ENCODE peak calls at places on chromosomes 2 and 18, in eight cellular contexts. One of them, this sample, is unnamed.

GRCh38 chr2:12493031-12493513 is 223.7 kb upstream of the TRIB2 start:
- DNase-seq in CD8-positive, alpha-beta memory T cell: no peak
- DNase-seq in fibroblast of lung: peak; percentile 65
- DNase-seq in astrocyte: peak; percentile 93
- DNase-seq in colonic mucosa: no peak
- DNase-seq in adipocyte: peak; percentile 38
- DNase-seq in heart right ventricle: peak; percentile 44
- DNase-seq in lung: peak; percentile 38
- DNase-seq in this sample: no peak

GRCh38 chr2:102304711-102305591 is 6.4 kb upstream of the IL1RL1 start:
- DNase-seq in CD8-positive, alpha-beta memory T cell: no peak
- DNase-seq in fibroblast of lung: no peak
- DNase-seq in astrocyte: no peak
- DNase-seq in colonic mucosa: no peak
- DNase-seq in adipocyte: no peak
- DNase-seq in heart right ventricle: no peak
- DNase-seq in lung: no peak
- DNase-seq in this sample: no peak

GRCh38 chr2:195863564-195863963 is 205.1 kb downstream of the DNAH7 start:
- DNase-seq in CD8-positive, alpha-beta memory T cell: no peak
- DNase-seq in fibroblast of lung: no peak
- DNase-seq in astrocyte: no peak
- DNase-seq in colonic mucosa: no peak
- DNase-seq in adipocyte: no peak
- DNase-seq in heart right ventricle: no peak
- DNase-seq in lung: no peak
- DNase-seq in this sample: no peak

GRCh38 chr2:146317959-146318358 is 1526.9 kb upstream of the ACVR2A start:
- DNase-seq in CD8-positive, alpha-beta memory T cell: no peak
- DNase-seq in fibroblast of lung: peak; percentile 85
- DNase-seq in astrocyte: peak; percentile 64
- DNase-seq in colonic mucosa: no peak
- DNase-seq in adipocyte: peak; percentile 72
- DNase-seq in heart right ventricle: no peak
- DNase-seq in lung: no peak
- DNase-seq in this sample: peak; percentile 14

GRCh38 chr18:50396005-50396404 is 21.2 kb downstream of the SKA1 start:
- DNase-seq in CD8-positive, alpha-beta memory T cell: no peak
- DNase-seq in fibroblast of lung: no peak
- DNase-seq in astrocyte: no peak
- DNase-seq in colonic mucosa: no peak
- DNase-seq in adipocyte: no peak
- DNase-seq in heart right ventricle: no peak
- DNase-seq in lung: no peak
- DNase-seq in this sample: no peak

GRCh38 chr2:12106440-12107080 is 360.1 kb downstream of the LPIN1 start:
- DNase-seq in CD8-positive, alpha-beta memory T cell: no peak
- DNase-seq in fibroblast of lung: peak; percentile 99
- DNase-seq in astrocyte: peak; percentile 98
- DNase-seq in colonic mucosa: peak; percentile 29
- DNase-seq in adipocyte: peak; percentile 97
- DNase-seq in heart right ventricle: peak; percentile 78
- DNase-seq in lung: peak; percentile 55
- DNase-seq in this sample: peak; percentile 89

GRCh38 chr2:56784046-56784445 is 600.3 kb downstream of the CCDC85A start:
- DNase-seq in CD8-positive, alpha-beta memory T cell: no peak
- DNase-seq in fibroblast of lung: no peak
- DNase-seq in astrocyte: no peak
- DNase-seq in colonic mucosa: no peak
- DNase-seq in adipocyte: no peak
- DNase-seq in heart right ventricle: no peak
- DNase-seq in lung: no peak
- DNase-seq in this sample: no peak

GRCh38 chr18:35786359-35787042 is 186.0 kb upstream of the RMP24 start:
- DNase-seq in CD8-positive, alpha-beta memory T cell: no peak
- DNase-seq in fibroblast of lung: no peak
- DNase-seq in astrocyte: no peak
- DNase-seq in colonic mucosa: no peak
- DNase-seq in adipocyte: no peak
- DNase-seq in heart right ventricle: no peak
- DNase-seq in lung: no peak
- DNase-seq in this sample: no peak

GRCh38 chr2:46072146-46072820 is 224.9 kb upstream of the EPAS1 start:
- DNase-seq in CD8-positive, alpha-beta memory T cell: no peak
- DNase-seq in fibroblast of lung: peak; percentile 52
- DNase-seq in astrocyte: peak; percentile 68
- DNase-seq in colonic mucosa: no peak
- DNase-seq in adipocyte: peak; percentile 38
- DNase-seq in heart right ventricle: no peak
- DNase-seq in lung: no peak
- DNase-seq in this sample: peak; percentile 53

GRCh38 chr2:2926009-2926857 is 451.4 kb downstream of the EIPR1 start:
- DNase-seq in CD8-positive, alpha-beta memory T cell: no peak
- DNase-seq in fibroblast of lung: no peak
- DNase-seq in astrocyte: no peak
- DNase-seq in colonic mucosa: no peak
- DNase-seq in adipocyte: no peak
- DNase-seq in heart right ventricle: no peak
- DNase-seq in lung: no peak
- DNase-seq in this sample: no peak

GRCh38 chr2:9440058-9440727 is 16.7 kb downstream of the CPSF3 start:
- DNase-seq in CD8-positive, alpha-beta memory T cell: no peak
- DNase-seq in fibroblast of lung: peak; percentile 67
- DNase-seq in astrocyte: peak; percentile 57
- DNase-seq in colonic mucosa: no peak
- DNase-seq in adipocyte: peak; percentile 83
- DNase-seq in heart right ventricle: no peak
- DNase-seq in lung: no peak
- DNase-seq in this sample: no peak

GRCh38 chr2:40639294-40639693 is 187.4 kb upstream of the SLC8A1 start:
- DNase-seq in CD8-positive, alpha-beta memory T cell: no peak
- DNase-seq in fibroblast of lung: peak; percentile 60
- DNase-seq in astrocyte: no peak
- DNase-seq in colonic mucosa: peak; percentile 18
- DNase-seq in adipocyte: peak; percentile 12
- DNase-seq in heart right ventricle: no peak
- DNase-seq in lung: no peak
- DNase-seq in this sample: no peak

GRCh38 chr2:64052468-64053241 is 33.4 kb upstream of the VPS54 start:
- DNase-seq in CD8-positive, alpha-beta memory T cell: no peak
- DNase-seq in fibroblast of lung: no peak
- DNase-seq in astrocyte: no peak
- DNase-seq in colonic mucosa: no peak
- DNase-seq in adipocyte: no peak
- DNase-seq in heart right ventricle: peak; percentile 45
- DNase-seq in lung: no peak
- DNase-seq in this sample: no peak

GRCh38 chr2:189824694-189825396 is 40.6 kb downstream of the PMS1 start:
- DNase-seq in CD8-positive, alpha-beta memory T cell: no peak
- DNase-seq in fibroblast of lung: no peak
- DNase-seq in astrocyte: no peak
- DNase-seq in colonic mucosa: no peak
- DNase-seq in adipocyte: no peak
- DNase-seq in heart right ventricle: no peak
- DNase-seq in lung: no peak
- DNase-seq in this sample: no peak

GRCh38 chr18:33372442-33372841 is 68.1 kb downstream of the CCDC178 start:
- DNase-seq in CD8-positive, alpha-beta memory T cell: no peak
- DNase-seq in fibroblast of lung: peak; percentile 18
- DNase-seq in astrocyte: peak; percentile 3
- DNase-seq in colonic mucosa: no peak
- DNase-seq in adipocyte: no peak
- DNase-seq in heart right ventricle: no peak
- DNase-seq in lung: no peak
- DNase-seq in this sample: no peak

GRCh38 chr2:7430869-7431641 is 513.8 kb downstream of the RNF144A start:
- DNase-seq in CD8-positive, alpha-beta memory T cell: peak; percentile 62
- DNase-seq in fibroblast of lung: no peak
- DNase-seq in astrocyte: peak; percentile 1
- DNase-seq in colonic mucosa: no peak
- DNase-seq in adipocyte: no peak
- DNase-seq in heart right ventricle: peak; percentile 29
- DNase-seq in lung: peak; percentile 63
- DNase-seq in this sample: no peak

GRCh38 chr18:24850532-24850931 is 390.1 kb downstream of the HRH4 start:
- DNase-seq in CD8-positive, alpha-beta memory T cell: no peak
- DNase-seq in fibroblast of lung: no peak
- DNase-seq in astrocyte: no peak
- DNase-seq in colonic mucosa: no peak
- DNase-seq in adipocyte: no peak
- DNase-seq in heart right ventricle: no peak
- DNase-seq in lung: no peak
- DNase-seq in this sample: no peak

GRCh38 chr2:37865640-37866039 is 59.4 kb upstream of the RMDN2 start:
- DNase-seq in CD8-positive, alpha-beta memory T cell: no peak
- DNase-seq in fibroblast of lung: no peak
- DNase-seq in astrocyte: no peak
- DNase-seq in colonic mucosa: no peak
- DNase-seq in adipocyte: no peak
- DNase-seq in heart right ventricle: no peak
- DNase-seq in lung: no peak
- DNase-seq in this sample: no peak

GRCh38 chr2:37306024-37306423 is 18.6 kb downstream of the PRKD3 start:
- DNase-seq in CD8-positive, alpha-beta memory T cell: no peak
- DNase-seq in fibroblast of lung: no peak
- DNase-seq in astrocyte: no peak
- DNase-seq in colonic mucosa: peak; percentile 50
- DNase-seq in adipocyte: no peak
- DNase-seq in heart right ventricle: no peak
- DNase-seq in lung: no peak
- DNase-seq in this sample: no peak

GRCh38 chr2:191677091-191677645 is 768 bp upstream of the NABP1 start:
- DNase-seq in CD8-positive, alpha-beta memory T cell: peak; percentile 73
- DNase-seq in fibroblast of lung: peak; percentile 87
- DNase-seq in astrocyte: peak; percentile 96
- DNase-seq in colonic mucosa: no peak
- DNase-seq in adipocyte: peak; percentile 87
- DNase-seq in heart right ventricle: peak; percentile 39
- DNase-seq in lung: peak; percentile 57
- DNase-seq in this sample: peak; percentile 66

GRCh38 chr2:88077076-88077475 is 9.5 kb downstream of the SMYD1 start:
- DNase-seq in CD8-positive, alpha-beta memory T cell: no peak
- DNase-seq in fibroblast of lung: no peak
- DNase-seq in astrocyte: no peak
- DNase-seq in colonic mucosa: no peak
- DNase-seq in adipocyte: no peak
- DNase-seq in heart right ventricle: peak; percentile 56
- DNase-seq in lung: no peak
- DNase-seq in this sample: no peak

GRCh38 chr2:43743706-43744105 is 30.1 kb upstream of the DYNC2LI1 start:
- DNase-seq in CD8-positive, alpha-beta memory T cell: no peak
- DNase-seq in fibroblast of lung: no peak
- DNase-seq in astrocyte: peak; percentile 73
- DNase-seq in colonic mucosa: no peak
- DNase-seq in adipocyte: no peak
- DNase-seq in heart right ventricle: no peak
- DNase-seq in lung: no peak
- DNase-seq in this sample: no peak

GRCh38 chr2:100821913-100822260 is 1.9 kb downstream of the NPAS2 start:
- DNase-seq in CD8-positive, alpha-beta memory T cell: no peak
- DNase-seq in fibroblast of lung: no peak
- DNase-seq in astrocyte: no peak
- DNase-seq in colonic mucosa: no peak
- DNase-seq in adipocyte: no peak
- DNase-seq in heart right ventricle: no peak
- DNase-seq in lung: no peak
- DNase-seq in this sample: no peak

GRCh38 chr2:232843860-232844259 is 26.2 kb upstream of the SNORC start:
- DNase-seq in CD8-positive, alpha-beta memory T cell: no peak
- DNase-seq in fibroblast of lung: no peak
- DNase-seq in astrocyte: no peak
- DNase-seq in colonic mucosa: no peak
- DNase-seq in adipocyte: no peak
- DNase-seq in heart right ventricle: peak; percentile 12
- DNase-seq in lung: no peak
- DNase-seq in this sample: no peak
- H3K36me3 ChIP-seq in CD8-positive, alpha-beta memory T cell: peaks cover 44% of the 10 kb centered on the region
- H3K36me3 ChIP-seq in fibroblast of lung: peaks cover 8% of the 10 kb centered on the region
- H3K36me3 ChIP-seq in astrocyte: peaks cover 34% of the 10 kb centered on the region
- H3K36me3 ChIP-seq in colonic mucosa: peaks cover 8% of the 10 kb centered on the region
- H3K36me3 ChIP-seq in adipocyte: peaks cover 91% of the 10 kb centered on the region
- H3K36me3 ChIP-seq in heart right ventricle: peaks cover 96% of the 10 kb centered on the region
- H3K36me3 ChIP-seq in lung: peaks cover 34% of the 10 kb centered on the region
- H3K36me3 ChIP-seq in this sample: peaks cover 95% of the 10 kb centered on the region

GRCh38 chr18:62323483-62324354 is 1.4 kb upstream of the TNFRSF11A start:
- DNase-seq in CD8-positive, alpha-beta memory T cell: no peak
- DNase-seq in fibroblast of lung: no peak
- DNase-seq in astrocyte: no peak
- DNase-seq in colonic mucosa: no peak
- DNase-seq in adipocyte: no peak
- DNase-seq in heart right ventricle: no peak
- DNase-seq in lung: no peak
- DNase-seq in this sample: no peak
- H3K4me3 ChIP-seq in CD8-positive, alpha-beta memory T cell: no peak overlapping the region
- H3K4me3 ChIP-seq in fibroblast of lung: no peak overlapping the region
- H3K4me3 ChIP-seq in astrocyte: no peak overlapping the region
- H3K4me3 ChIP-seq in colonic mucosa: no peak overlapping the region
- H3K4me3 ChIP-seq in adipocyte: no peak overlapping the region
- H3K4me3 ChIP-seq in heart right ventricle: no peak overlapping the region
- H3K4me3 ChIP-seq in lung: no peak overlapping the region
- H3K4me3 ChIP-seq in this sample: no peak overlapping the region

GRCh38 chr2:215328066-215328465 is 16.2 kb downstream of the ATIC start:
- DNase-seq in CD8-positive, alpha-beta memory T cell: no peak
- DNase-seq in fibroblast of lung: no peak
- DNase-seq in astrocyte: no peak
- DNase-seq in colonic mucosa: no peak
- DNase-seq in adipocyte: no peak
- DNase-seq in heart right ventricle: no peak
- DNase-seq in lung: no peak
- DNase-seq in this sample: no peak
- H3K36me3 ChIP-seq in CD8-positive, alpha-beta memory T cell: peaks cover 27% of the 10 kb centered on the region
- H3K36me3 ChIP-seq in fibroblast of lung: peaks cover 10% of the 10 kb centered on the region
- H3K36me3 ChIP-seq in astrocyte: peaks cover 31% of the 10 kb centered on the region
- H3K36me3 ChIP-seq in colonic mucosa: no peaks in the 10 kb centered on the region
- H3K36me3 ChIP-seq in adipocyte: peaks cover 70% of the 10 kb centered on the region
- H3K36me3 ChIP-seq in heart right ventricle: peaks cover 82% of the 10 kb centered on the region
- H3K36me3 ChIP-seq in lung: peaks cover 12% of the 10 kb centered on the region
- H3K36me3 ChIP-seq in this sample: peaks cover 90% of the 10 kb centered on the region

DNA sequence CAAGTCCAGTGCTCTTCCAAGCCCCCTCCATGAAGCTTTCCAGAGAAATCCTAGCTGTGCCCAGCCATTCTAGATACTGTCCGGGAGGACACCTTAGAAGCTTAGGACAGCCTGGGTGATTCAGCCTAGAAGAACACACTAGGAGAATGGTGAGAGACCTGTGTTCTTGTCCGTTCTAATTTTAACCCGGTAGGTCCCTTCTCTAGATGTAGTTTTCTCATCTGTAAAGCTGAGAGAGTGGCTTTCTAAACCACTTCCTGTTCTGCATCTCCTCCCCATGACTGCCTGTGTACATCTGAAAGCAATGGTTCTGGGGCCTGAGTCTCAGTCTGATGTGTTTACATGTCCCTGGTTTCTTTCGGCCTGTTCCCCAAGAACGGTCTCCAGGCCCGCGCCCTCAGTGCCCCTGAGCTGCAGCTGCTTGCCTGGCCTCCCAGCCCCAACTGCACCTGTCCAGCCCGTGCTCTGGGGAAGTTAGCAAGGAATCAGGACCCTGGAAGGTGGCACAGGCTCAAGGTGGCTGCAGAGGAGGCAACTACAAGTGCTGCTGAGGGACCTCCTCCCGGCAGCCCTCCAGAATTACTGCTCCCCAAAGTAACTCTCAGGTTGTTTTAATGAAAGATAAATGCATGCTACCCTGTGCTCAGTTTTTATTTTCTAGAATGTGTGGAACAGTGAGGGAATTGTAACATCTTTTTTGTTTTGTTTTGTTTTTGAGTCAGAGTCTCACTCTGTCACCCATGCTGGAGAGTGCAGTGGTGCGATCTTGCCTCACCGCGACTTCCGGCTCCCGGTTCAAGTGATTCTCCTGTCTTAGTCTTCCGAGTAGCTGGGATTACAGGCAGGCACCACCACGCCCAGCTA is 105.9 kb downstream of the LBH start:
- DNase-seq in CD8-positive, alpha-beta memory T cell: peak; percentile 63
- DNase-seq in fibroblast of lung: no peak
- DNase-seq in astrocyte: peak; percentile 9
- DNase-seq in colonic mucosa: no peak
- DNase-seq in adipocyte: no peak
- DNase-seq in heart right ventricle: no peak
- DNase-seq in lung: no peak
- DNase-seq in this sample: no peak
- H3K4me3 ChIP-seq in CD8-positive, alpha-beta memory T cell: peak overlapping the region; percentile 40
- H3K4me3 ChIP-seq in fibroblast of lung: no peak overlapping the region
- H3K4me3 ChIP-seq in astrocyte: no peak overlapping the region
- H3K4me3 ChIP-seq in colonic mucosa: no peak overlapping the region
- H3K4me3 ChIP-seq in adipocyte: no peak overlapping the region
- H3K4me3 ChIP-seq in heart right ventricle: no peak overlapping the region
- H3K4me3 ChIP-seq in lung: no peak overlapping the region
- H3K4me3 ChIP-seq in this sample: no peak overlapping the region